ENCODE peak calls at places on chromosomes 7 and 10, in eight cellular contexts. G is CD8-positive, alpha-beta T cell; C is mammary epithelial cell; U is uterus; J is AG10803; H is fibroblast of villous mesenchyme; Q is AG08396; W is activated CD4-positive, alpha-beta T cell treated with anti-CD3 and anti-CD28 coated beads, Interleukin-2, amount 50 U/mL, for 4 hours. R is an unnamed sample.
A peak's percentile ranks its signal among the peaks of the same experiment; 100 is the strongest.

GRCh38 chr10:43217563-43218205 is 49.2 kb downstream of the RASGEF1A start:
- DNase-seq in W (no peak), C (no peak), Q (no peak), U (no peak), G (no peak), H (no peak), J (no peak), R (no peak)

GRCh38 chr7:114084381-114085312 is 165.8 kb upstream of the PPP1R3A start:
- DNase-seq in C (no peak), U (peak; percentile 50), Q (peak; percentile 43), G (no peak), W (no peak), H (no peak), J (peak; percentile 25), R (no peak)

GRCh38 chr10:98431016-98431415 is 15.7 kb downstream of the HPS1 start:
- DNase-seq in W (no peak), Q (no peak), G (no peak), U (no peak), C (no peak), H (no peak), J (no peak), R (no peak)

GRCh38 chr7:50660040-50660829 is 95.0 kb upstream of the DDC start:
- DNase-seq in Q (no peak), J (no peak), H (no peak), W (peak; percentile 36), G (peak; percentile 45), U (peak; percentile 20), C (no peak), R (no peak)

GRCh38 chr7:158734861-158735260 is 30.3 kb upstream of the NCAPG2 start:
- DNase-seq in U (no peak), G (no peak), J (peak; percentile 9), Q (no peak), W (no peak), H (peak; percentile 29), C (no peak), R (peak; percentile 27)

GRCh38 chr10:100656479-100656878 is 88.9 kb upstream of the PAX2 start:
- DNase-seq in G (no peak), W (no peak), J (no peak), U (no peak), H (no peak), Q (peak; percentile 75), C (peak; percentile 68), R (no peak)

GRCh38 chr10:28842321-28842720 is 165.0 kb downstream of the BAMBI start:
- DNase-seq in H (peak; percentile 88), Q (peak; percentile 42), J (peak; percentile 75), U (no peak), W (no peak), G (no peak), C (no peak), R (peak; percentile 49)

GRCh38 chr7:74206589-74207120 is 3.2 kb upstream of the LAT2 start:
- DNase-seq in Q (peak; percentile 90), G (peak; percentile 85), C (peak; percentile 52), H (peak; percentile 78), J (peak; percentile 58), U (peak; percentile 83), W (peak; percentile 69), R (no peak)

GRCh38 chr7:43072530-43072929 is 39.9 kb upstream of the HECW1 start:
- DNase-seq in G (no peak), C (no peak), J (no peak), W (no peak), Q (no peak), U (no peak), H (peak; percentile 52), R (no peak)

R was measured in skeletal muscle cell.